ENCODE peak calls at places on chromosomes 16 and 17, in seven cellular contexts. C, U, L, B, S, Q and J are unnamed samples.

GRCh38 chr17:43671075-43671692 is 9.5 kb upstream of the MEOX1 start:
- DNase-seq in C (no peak), U (no peak), L (no peak), B (no peak), S (no peak), Q (no peak), J (peak)

GRCh38 chr17:10053976-10054551 is 144.3 kb downstream of the GAS7 start:
- DNase-seq in C (no peak), U (no peak), L (no peak), B (no peak), S (no peak), Q (no peak), J (no peak)

GRCh38 chr16:53156516-53156915 is 101.7 kb downstream of the CHD9 start:
- DNase-seq in C (no peak), U (no peak), L (no peak), B (peak), S (no peak), Q (peak), J (no peak)

GRCh38 chr16:78589331-78589730 is 489.9 kb downstream of the WWOX start:
- DNase-seq in C (no peak), U (no peak), L (no peak), B (no peak), S (no peak), Q (no peak), J (no peak)

GRCh38 chr16:85935957-85936760 is 37.2 kb downstream of the IRF8 start:
- DNase-seq in C (no peak), U (no peak), L (no peak), B (no peak), S (peak), Q (peak), J (no peak)

GRCh38 chr16:27781195-27781524 is 231.2 kb downstream of the KATNIP start:
- DNase-seq in C (no peak), U (peak), L (no peak), B (no peak), S (no peak), Q (no peak), J (no peak)

GRCh38 chr16:89099905-89100304 is 6.3 kb downstream of the ACSF3 start:
- DNase-seq in C (no peak), U (no peak), L (no peak), B (no peak), S (peak), Q (peak), J (no peak)

GRCh38 chr16:72561-73537 is at the start of gene RHBDF1:
- DNase-seq in C (peak), U (peak), L (peak), B (no peak), S (no peak), Q (peak), J (peak)

GRCh38 chr17:45410144-45411091 is 22.3 kb downstream of the ARHGAP27 start:
- DNase-seq in C (no peak), U (no peak), L (no peak), B (no peak), S (peak), Q (no peak), J (no peak)

GRCh38 chr17:78779848-78780247 is 2.2 kb downstream of the CYTH1 start:
- DNase-seq in C (no peak), U (no peak), L (no peak), B (no peak), S (peak), Q (no peak), J (peak)

GRCh38 chr16:49354101-49354500 is 19.5 kb upstream of the C16orf78 start:
- DNase-seq in C (no peak), U (no peak), L (no peak), B (no peak), S (no peak), Q (no peak), J (no peak)

GRCh38 chr16:84052071-84052622 is 9.6 kb upstream of the SLC38A8 start:
- DNase-seq in C (no peak), U (peak), L (no peak), B (no peak), S (no peak), Q (no peak), J (no peak)

GRCh38 chr16:83653785-83654184 is 154.0 kb upstream of the HSBP1 start:
- DNase-seq in C (no peak), U (no peak), L (no peak), B (no peak), S (no peak), Q (peak), J (no peak)

GRCh38 chr16:66471696-66472393 is 44.8 kb downstream of the BEAN1 start:
- DNase-seq in C (no peak), U (no peak), L (no peak), B (no peak), S (no peak), Q (no peak), J (no peak)

GRCh38 chr17:45197108-45197507 is 24.6 kb upstream of the FMNL1 start:
- DNase-seq in C (no peak), U (no peak), L (no peak), B (no peak), S (no peak), Q (no peak), J (no peak)

GRCh38 chr17:17570798-17571716 is 20.5 kb downstream of the PEMT start:
- DNase-seq in C (no peak), U (no peak), L (no peak), B (no peak), S (no peak), Q (no peak), J (no peak)

GRCh38 chr16:30924086-30924714 is 828 bp downstream of the FBXL19 start:
- DNase-seq in C (no peak), U (peak), L (peak), B (no peak), S (no peak), Q (no peak), J (no peak)

GRCh38 chr16:65336169-65336568 is 214.3 kb upstream of the CDH11 start:
- DNase-seq in C (no peak), U (no peak), L (no peak), B (peak), S (no peak), Q (peak), J (no peak)

GRCh38 chr17:17752822-17753448 is 71.7 kb downstream of the RAI1 start:
- DNase-seq in C (no peak), U (no peak), L (no peak), B (no peak), S (peak), Q (no peak), J (no peak)